ENCODE peak calls at places on chromosomes 11 and 22, in nine cellular contexts. One of them, this sample, is unnamed.

GRCh38 chr11:130133716-130134115 is 25.9 kb upstream of the ST14 start:
- DNase-seq in colonic mucosa: no peak
- DNase-seq in cardiac fibroblast: no peak
- DNase-seq in left ventricle myocardium inferior: no peak
- DNase-seq in AG09309: no peak
- DNase-seq in fibroblast of mammary gland: no peak
- DNase-seq in A549: no peak
- DNase-seq in endodermal cell: peak
- DNase-seq in fibroblast of pulmonary artery: no peak
- DNase-seq in this sample: no peak

GRCh38 chr11:60594998-60595637 is 79.9 kb downstream of the MS4A13 start:
- DNase-seq in cardiac fibroblast: no peak
- DNase-seq in endodermal cell: peak
- DNase-seq in colonic mucosa: no peak
- DNase-seq in left ventricle myocardium inferior: no peak
- DNase-seq in AG09309: no peak
- DNase-seq in fibroblast of pulmonary artery: no peak
- DNase-seq in A549: no peak
- DNase-seq in fibroblast of mammary gland: no peak
- DNase-seq in this sample: no peak

GRCh38 chr11:8631395-8632110 is 37.5 kb upstream of the STK33 start:
- DNase-seq in colonic mucosa: peak
- DNase-seq in AG09309: peak
- DNase-seq in left ventricle myocardium inferior: no peak
- DNase-seq in endodermal cell: no peak
- DNase-seq in A549: no peak
- DNase-seq in fibroblast of pulmonary artery: peak
- DNase-seq in cardiac fibroblast: peak
- DNase-seq in fibroblast of mammary gland: peak
- DNase-seq in this sample: no peak

GRCh38 chr11:117126223-117126965 is 17.7 kb upstream of the PAFAH1B2 start:
- DNase-seq in left ventricle myocardium inferior: no peak
- DNase-seq in AG09309: no peak
- DNase-seq in A549: no peak
- DNase-seq in fibroblast of mammary gland: no peak
- DNase-seq in cardiac fibroblast: no peak
- DNase-seq in endodermal cell: no peak
- DNase-seq in colonic mucosa: no peak
- DNase-seq in fibroblast of pulmonary artery: no peak
- DNase-seq in this sample: no peak

GRCh38 chr11:89321401-89321800 is 143.7 kb downstream of the TYR start:
- DNase-seq in fibroblast of mammary gland: no peak
- DNase-seq in AG09309: no peak
- DNase-seq in endodermal cell: no peak
- DNase-seq in cardiac fibroblast: peak
- DNase-seq in colonic mucosa: no peak
- DNase-seq in left ventricle myocardium inferior: no peak
- DNase-seq in fibroblast of pulmonary artery: peak
- DNase-seq in A549: no peak
- DNase-seq in this sample: no peak

GRCh38 chr11:130433357-130433756 is 4.9 kb upstream of the ADAMTS8 start:
- DNase-seq in cardiac fibroblast: no peak
- DNase-seq in endodermal cell: no peak
- DNase-seq in left ventricle myocardium inferior: no peak
- DNase-seq in A549: no peak
- DNase-seq in fibroblast of pulmonary artery: no peak
- DNase-seq in AG09309: no peak
- DNase-seq in fibroblast of mammary gland: no peak
- DNase-seq in colonic mucosa: no peak
- DNase-seq in this sample: no peak

GRCh38 chr11:61766353-61766841 is 14.0 kb downstream of the MYRF start:
- DNase-seq in left ventricle myocardium inferior: no peak
- DNase-seq in colonic mucosa: no peak
- DNase-seq in A549: no peak
- DNase-seq in fibroblast of pulmonary artery: peak
- DNase-seq in endodermal cell: no peak
- DNase-seq in fibroblast of mammary gland: no peak
- DNase-seq in cardiac fibroblast: no peak
- DNase-seq in AG09309: no peak
- DNase-seq in this sample: no peak

GRCh38 chr22:37552560-37553163 is 7.6 kb upstream of the CDC42EP1 start:
- DNase-seq in fibroblast of mammary gland: peak
- DNase-seq in colonic mucosa: peak
- DNase-seq in cardiac fibroblast: no peak
- DNase-seq in A549: no peak
- DNase-seq in left ventricle myocardium inferior: peak
- DNase-seq in fibroblast of pulmonary artery: peak
- DNase-seq in AG09309: no peak
- DNase-seq in endodermal cell: peak
- DNase-seq in this sample: no peak

GRCh38 chr11:17934194-17934593 is 78.7 kb downstream of the SERGEF start:
- DNase-seq in endodermal cell: no peak
- DNase-seq in fibroblast of pulmonary artery: no peak
- DNase-seq in AG09309: no peak
- DNase-seq in colonic mucosa: no peak
- DNase-seq in A549: no peak
- DNase-seq in fibroblast of mammary gland: no peak
- DNase-seq in cardiac fibroblast: no peak
- DNase-seq in left ventricle myocardium inferior: no peak
- DNase-seq in this sample: no peak

GRCh38 chr11:120340529-120340928 is 4.3 kb downstream of the ARHGEF12 start:
- DNase-seq in fibroblast of mammary gland: peak
- DNase-seq in A549: no peak
- DNase-seq in fibroblast of pulmonary artery: no peak
- DNase-seq in colonic mucosa: no peak
- DNase-seq in left ventricle myocardium inferior: no peak
- DNase-seq in endodermal cell: no peak
- DNase-seq in AG09309: no peak
- DNase-seq in cardiac fibroblast: peak
- DNase-seq in this sample: no peak

GRCh38 chr11:1467270-1467669 is 19.3 kb downstream of the MOB2 start:
- DNase-seq in AG09309: no peak
- DNase-seq in fibroblast of mammary gland: no peak
- DNase-seq in colonic mucosa: no peak
- DNase-seq in left ventricle myocardium inferior: no peak
- DNase-seq in fibroblast of pulmonary artery: no peak
- DNase-seq in endodermal cell: no peak
- DNase-seq in A549: no peak
- DNase-seq in cardiac fibroblast: no peak
- DNase-seq in this sample: no peak

GRCh38 chr22:24190159-24190540 is 8.9 kb downstream of the SUSD2 start:
- DNase-seq in fibroblast of mammary gland: no peak
- DNase-seq in colonic mucosa: no peak
- DNase-seq in left ventricle myocardium inferior: peak
- DNase-seq in endodermal cell: no peak
- DNase-seq in AG09309: no peak
- DNase-seq in cardiac fibroblast: no peak
- DNase-seq in fibroblast of pulmonary artery: no peak
- DNase-seq in A549: no peak
- DNase-seq in this sample: peak

GRCh38 chr11:7512525-7513209 is 1.1 kb upstream of the PPFIBP2 start:
- DNase-seq in A549: no peak
- DNase-seq in AG09309: peak
- DNase-seq in cardiac fibroblast: peak
- DNase-seq in fibroblast of mammary gland: peak
- DNase-seq in left ventricle myocardium inferior: peak
- DNase-seq in colonic mucosa: peak
- DNase-seq in fibroblast of pulmonary artery: peak
- DNase-seq in endodermal cell: peak
- DNase-seq in this sample: no peak

GRCh38 chr11:34157163-34157562 is 51.7 kb downstream of the NAT10 start:
- DNase-seq in A549: no peak
- DNase-seq in fibroblast of pulmonary artery: no peak
- DNase-seq in left ventricle myocardium inferior: peak
- DNase-seq in cardiac fibroblast: no peak
- DNase-seq in colonic mucosa: no peak
- DNase-seq in AG09309: no peak
- DNase-seq in fibroblast of mammary gland: no peak
- DNase-seq in endodermal cell: no peak
- DNase-seq in this sample: no peak

GRCh38 chr11:102920118-102920684 is 35.3 kb downstream of the MMP13 start:
- DNase-seq in colonic mucosa: no peak
- DNase-seq in fibroblast of pulmonary artery: no peak
- DNase-seq in cardiac fibroblast: no peak
- DNase-seq in AG09309: no peak
- DNase-seq in left ventricle myocardium inferior: no peak
- DNase-seq in A549: no peak
- DNase-seq in fibroblast of mammary gland: no peak
- DNase-seq in endodermal cell: no peak
- DNase-seq in this sample: no peak

GRCh38 chr11:106241601-106242257 is 164.3 kb downstream of the AASDHPPT start:
- DNase-seq in cardiac fibroblast: no peak
- DNase-seq in colonic mucosa: no peak
- DNase-seq in AG09309: no peak
- DNase-seq in endodermal cell: no peak
- DNase-seq in fibroblast of mammary gland: no peak
- DNase-seq in left ventricle myocardium inferior: no peak
- DNase-seq in A549: no peak
- DNase-seq in fibroblast of pulmonary artery: no peak
- DNase-seq in this sample: no peak

GRCh38 chr11:44813401-44813800 is 86.6 kb downstream of the TSPAN18 start:
- DNase-seq in fibroblast of pulmonary artery: no peak
- DNase-seq in AG09309: no peak
- DNase-seq in fibroblast of mammary gland: no peak
- DNase-seq in endodermal cell: no peak
- DNase-seq in colonic mucosa: no peak
- DNase-seq in cardiac fibroblast: no peak
- DNase-seq in left ventricle myocardium inferior: peak
- DNase-seq in A549: no peak
- DNase-seq in this sample: no peak

GRCh38 chr11:118918686-118919280 is 6.9 kb downstream of the BCL9L start:
- DNase-seq in AG09309: no peak
- DNase-seq in fibroblast of pulmonary artery: peak
- DNase-seq in endodermal cell: no peak
- DNase-seq in A549: no peak
- DNase-seq in cardiac fibroblast: peak
- DNase-seq in left ventricle myocardium inferior: no peak
- DNase-seq in fibroblast of mammary gland: peak
- DNase-seq in colonic mucosa: no peak
- DNase-seq in this sample: no peak

GRCh38 chr22:38873469-38874411 is 1.7 kb upstream of the CBX6 start:
- DNase-seq in endodermal cell: peak
- DNase-seq in AG09309: no peak
- DNase-seq in left ventricle myocardium inferior: no peak
- DNase-seq in fibroblast of pulmonary artery: no peak
- DNase-seq in A549: no peak
- DNase-seq in colonic mucosa: no peak
- DNase-seq in fibroblast of mammary gland: no peak
- DNase-seq in cardiac fibroblast: no peak
- DNase-seq in this sample: no peak

GRCh38 chr22:31126869-31127175 is 4.1 kb downstream of the INPP5J start:
- DNase-seq in colonic mucosa: no peak
- DNase-seq in AG09309: no peak
- DNase-seq in fibroblast of pulmonary artery: no peak
- DNase-seq in left ventricle myocardium inferior: no peak
- DNase-seq in cardiac fibroblast: no peak
- DNase-seq in A549: no peak
- DNase-seq in endodermal cell: no peak
- DNase-seq in fibroblast of mammary gland: no peak
- DNase-seq in this sample: peak

GRCh38 chr11:112584674-112585073 is 324.0 kb upstream of the PLET1 start:
- DNase-seq in fibroblast of pulmonary artery: no peak
- DNase-seq in fibroblast of mammary gland: no peak
- DNase-seq in A549: no peak
- DNase-seq in left ventricle myocardium inferior: no peak
- DNase-seq in endodermal cell: peak
- DNase-seq in cardiac fibroblast: no peak
- DNase-seq in colonic mucosa: no peak
- DNase-seq in AG09309: no peak
- DNase-seq in this sample: no peak
- TF ChIP-seq CTCF in fibroblast of pulmonary artery: no peak
- TF ChIP-seq CTCF in fibroblast of mammary gland: no peak
- TF ChIP-seq CTCF in A549: no peak
- TF ChIP-seq CTCF in left ventricle myocardium inferior: peak
- TF ChIP-seq CTCF in endodermal cell: peak
- TF ChIP-seq CTCF in cardiac fibroblast: no peak
- TF ChIP-seq CTCF in colonic mucosa: no peak
- TF ChIP-seq CTCF in AG09309: no peak
- TF ChIP-seq CTCF in this sample: peak

DNA sequence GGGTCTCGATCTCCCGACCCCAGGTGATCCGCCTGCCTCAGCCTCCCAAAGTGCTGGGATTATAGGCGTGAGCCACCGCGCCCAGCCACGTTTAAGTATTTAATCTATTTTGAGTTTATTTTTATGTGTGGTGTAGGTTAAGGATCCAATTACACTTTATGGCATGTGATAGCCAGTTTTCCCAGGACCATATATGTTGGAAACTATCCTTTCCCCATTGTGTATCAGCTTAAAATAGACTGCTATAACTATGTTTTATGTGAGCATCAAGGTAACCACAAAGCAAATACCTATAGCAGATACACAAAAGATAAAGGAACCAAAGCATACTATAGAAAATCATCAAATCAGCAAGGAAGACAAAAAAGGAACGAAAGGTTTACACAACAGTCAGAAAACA is 42.4 kb downstream of the TTC28 start:
- DNase-seq in fibroblast of pulmonary artery: no peak
- DNase-seq in endodermal cell: no peak
- DNase-seq in AG09309: no peak
- DNase-seq in cardiac fibroblast: no peak
- DNase-seq in colonic mucosa: no peak
- DNase-seq in A549: no peak
- DNase-seq in left ventricle myocardium inferior: no peak
- DNase-seq in fibroblast of mammary gland: no peak
- DNase-seq in this sample: no peak
- TF ChIP-seq CTCF in fibroblast of pulmonary artery: no peak
- TF ChIP-seq CTCF in endodermal cell: no peak
- TF ChIP-seq CTCF in AG09309: no peak
- TF ChIP-seq CTCF in cardiac fibroblast: no peak
- TF ChIP-seq CTCF in colonic mucosa: no peak
- TF ChIP-seq CTCF in A549: no peak
- TF ChIP-seq CTCF in left ventricle myocardium inferior: no peak
- TF ChIP-seq CTCF in fibroblast of mammary gland: no peak
- TF ChIP-seq CTCF in this sample: no peak

DNA sequence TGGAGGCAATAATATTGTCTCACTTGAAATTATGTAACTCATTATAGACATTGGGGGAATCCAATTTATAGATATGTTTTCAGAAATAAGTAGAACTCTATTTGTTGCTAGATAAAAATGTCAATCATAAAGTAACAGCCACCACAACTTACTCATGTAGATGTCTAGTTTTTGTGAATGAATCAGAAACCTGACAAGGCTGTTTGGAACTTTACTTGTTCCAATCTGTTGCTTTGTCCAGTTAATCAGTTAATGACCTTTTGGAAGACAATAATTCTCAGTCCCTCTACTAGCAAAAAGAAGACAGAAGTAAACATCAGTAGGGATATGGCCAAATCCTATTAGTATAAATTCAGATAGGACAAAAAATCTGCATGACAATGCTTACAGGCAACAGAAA is 1143.3 kb downstream of the LRRC4C start:
- DNase-seq in fibroblast of pulmonary artery: no peak
- DNase-seq in cardiac fibroblast: no peak
- DNase-seq in endodermal cell: no peak
- DNase-seq in A549: no peak
- DNase-seq in fibroblast of mammary gland: no peak
- DNase-seq in colonic mucosa: no peak
- DNase-seq in AG09309: no peak
- DNase-seq in left ventricle myocardium inferior: no peak
- DNase-seq in this sample: no peak
- TF ChIP-seq CTCF in fibroblast of pulmonary artery: no peak
- TF ChIP-seq CTCF in cardiac fibroblast: no peak
- TF ChIP-seq CTCF in endodermal cell: no peak
- TF ChIP-seq CTCF in A549: no peak
- TF ChIP-seq CTCF in fibroblast of mammary gland: no peak
- TF ChIP-seq CTCF in colonic mucosa: no peak
- TF ChIP-seq CTCF in AG09309: no peak
- TF ChIP-seq CTCF in left ventricle myocardium inferior: no peak
- TF ChIP-seq CTCF in this sample: no peak

GRCh38 chr11:11036185-11037161 is 178.6 kb upstream of the ZBED5 start:
- DNase-seq in AG09309: peak
- DNase-seq in colonic mucosa: peak
- DNase-seq in left ventricle myocardium inferior: no peak
- DNase-seq in endodermal cell: peak
- DNase-seq in cardiac fibroblast: peak
- DNase-seq in fibroblast of pulmonary artery: peak
- DNase-seq in fibroblast of mammary gland: peak
- DNase-seq in A549: peak
- DNase-seq in this sample: no peak
- TF ChIP-seq CTCF in AG09309: peak
- TF ChIP-seq CTCF in colonic mucosa: peak
- TF ChIP-seq CTCF in left ventricle myocardium inferior: peak
- TF ChIP-seq CTCF in endodermal cell: peak
- TF ChIP-seq CTCF in cardiac fibroblast: peak
- TF ChIP-seq CTCF in fibroblast of pulmonary artery: peak
- TF ChIP-seq CTCF in fibroblast of mammary gland: peak
- TF ChIP-seq CTCF in A549: peak
- TF ChIP-seq CTCF in this sample: peak

This sample was measured in chondrocyte.